ENCODE peak calls at places on chromosomes 7 and 10, in four cellular contexts. Y, X, P and C are unnamed samples.

GRCh38 chr10:84366041-84366440 is 37.7 kb downstream of the CCSER2 start:
- DNase-seq in Y (no peak), X (no peak), P (no peak), C (no peak)

GRCh38 chr7:101319401-101319800 is 2.2 kb downstream of the IFT22 start:
- DNase-seq in Y (no peak), X (no peak), P (no peak), C (no peak)

GRCh38 chr10:56880541-56880940 is 519.5 kb upstream of the ZWINT start:
- DNase-seq in Y (no peak), X (no peak), P (no peak), C (no peak)

GRCh38 chr10:110822708-110823291 is 48.9 kb upstream of the PDCD4 start:
- DNase-seq in Y (no peak), X (no peak), P (no peak), C (no peak)

GRCh38 chr7:130943336-130943901 is 209.4 kb upstream of the KLF14 start:
- DNase-seq in Y (no peak), X (no peak), P (peak; percentile 67), C (no peak)

GRCh38 chr7:130896051-130896881 is 162.3 kb upstream of the KLF14 start:
- DNase-seq in Y (no peak), X (no peak), P (peak; percentile 61), C (no peak)

GRCh38 chr10:110485541-110485940 is 12.2 kb upstream of the DUSP5 start:
- DNase-seq in Y (no peak), X (no peak), P (no peak), C (no peak)

GRCh38 chr7:44846816-44847508 is 925 bp downstream of the H2AZ2 start:
- DNase-seq in Y (no peak), X (no peak), P (no peak), C (no peak)

GRCh38 chr7:138352570-138353461 is 107.2 kb upstream of the TRIM24 start:
- DNase-seq in Y (no peak), X (no peak), P (peak; percentile 99), C (no peak)

GRCh38 chr10:26488344-26488743 is 50.2 kb downstream of the APBB1IP start:
- DNase-seq in Y (no peak), X (no peak), P (no peak), C (no peak)

GRCh38 chr10:48557511-48558123 is 47.3 kb downstream of the ARHGAP22 start:
- DNase-seq in Y (no peak), X (no peak), P (no peak), C (no peak)

GRCh38 chr10:63206576-63206975 is 73.4 kb downstream of the NRBF2 start:
- DNase-seq in Y (no peak), X (no peak), P (no peak), C (no peak)

GRCh38 chr7:138834583-138834982 is 36.6 kb upstream of the ATP6V0A4 start:
- DNase-seq in Y (no peak), X (no peak), P (no peak), C (no peak)

GRCh38 chr7:156612930-156613329 is 27.6 kb upstream of the RNF32 start:
- DNase-seq in Y (no peak), X (no peak), P (no peak), C (no peak)

GRCh38 chr7:142485617-142486226 is 227.9 kb upstream of the PRSS58 start:
- DNase-seq in Y (no peak), X (no peak), P (peak; percentile 57), C (no peak)

GRCh38 chr10:43857206-43857952 is 208.7 kb upstream of the ZNF32 start:
- DNase-seq in Y (no peak), X (no peak), P (no peak), C (no peak)

GRCh38 chr7:150513758-150514157 is 914 bp upstream of the GIMAP7 start:
- DNase-seq in Y (no peak), X (no peak), P (no peak), C (no peak)
- TF ChIP-seq CTCF in Y (no peak), X (no peak), P (no peak), C (no peak)

GRCh38 chr7:24472093-24472492 is 101.2 kb upstream of the PALS2 start:
- DNase-seq in Y (no peak), X (no peak), P (no peak), C (no peak)

GRCh38 chr7:24476227-24476626 is 97.0 kb upstream of the PALS2 start:
- DNase-seq in Y (no peak), X (no peak), P (no peak), C (no peak)

GRCh38 chr7:24477807-24478655 is 95.2 kb upstream of the PALS2 start:
- DNase-seq in Y (no peak), X (no peak), P (peak; percentile 56), C (no peak)

GRCh38 chr7:24477376-24477775 is 95.9 kb upstream of the PALS2 start:
- DNase-seq in Y (no peak), X (no peak), P (no peak), C (no peak)

GRCh38 chr7:24475573-24475972 is 97.7 kb upstream of the PALS2 start:
- DNase-seq in Y (no peak), X (no peak), P (no peak), C (no peak)
- TF ChIP-seq CTCF in Y (no peak), X (no peak), P (no peak), C (no peak)

DNA sequence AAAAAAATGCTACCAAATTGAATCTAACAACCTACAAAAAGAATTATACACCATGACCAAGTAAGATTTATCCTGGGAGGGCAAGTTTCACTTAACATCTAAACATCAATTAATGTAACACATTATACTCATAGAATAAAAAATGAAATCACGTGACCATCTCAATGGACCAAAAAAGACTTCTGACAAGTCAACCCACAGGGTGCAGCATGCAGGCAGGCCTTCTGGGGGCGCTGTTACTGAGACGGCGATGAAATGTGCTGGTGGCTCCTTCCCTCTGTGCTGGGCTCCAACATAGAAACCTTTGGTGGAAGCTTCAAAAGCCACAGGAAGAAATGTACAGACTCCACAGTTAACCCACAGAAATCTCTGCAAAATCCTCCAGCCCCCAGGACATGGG is 103.1 kb downstream of the INHBA start:
- DNase-seq in Y (no peak), X (no peak), P (no peak), C (no peak)
- TF ChIP-seq CTCF in Y (no peak), X (no peak), P (no peak), C (no peak)

GRCh38 chr7:151518105-151518780 is 1.5 kb downstream of the RHEB start:
- DNase-seq in Y (no peak), X (peak; percentile 54), P (peak; percentile 69), C (peak; percentile 49)
- TF ChIP-seq CTCF in Y (no peak), X (no peak), P (no peak), C (no peak)

GRCh38 chr10:6579193-6579903 is 728 bp downstream of the PRKCQ start:
- DNase-seq in Y (no peak), X (no peak), P (peak; percentile 56), C (no peak)

GRCh38 chr10:6578221-6579192 is 1.6 kb downstream of the PRKCQ start:
- DNase-seq in Y (no peak), X (no peak), P (peak; percentile 34), C (no peak)

GRCh38 chr10:6580279-6581029 is 378 bp upstream of the PRKCQ start:
- DNase-seq in Y (no peak), X (peak; percentile 62), P (peak; percentile 87), C (peak; percentile 87)

GRCh38 chr10:6581750-6582697 is 1.9 kb upstream of the PRKCQ start:
- DNase-seq in Y (no peak), X (no peak), P (peak; percentile 77), C (no peak)

GRCh38 chr10:6579904-6580278 is at the start of gene PRKCQ:
- DNase-seq in Y (no peak), X (no peak), P (no peak), C (no peak)
- TF ChIP-seq CTCF in Y (no peak), X (no peak), P (no peak), C (no peak)

GRCh38 chr7:32900415-32900814 is 8.9 kb upstream of the KBTBD2 start:
- DNase-seq in Y (no peak), X (no peak), P (no peak), C (no peak)

GRCh38 chr7:32910195-32910594 is 18.6 kb upstream of the KBTBD2 start:
- DNase-seq in Y (no peak), X (no peak), P (no peak), C (no peak)

GRCh38 chr7:32901629-32902028 is 10.1 kb upstream of the KBTBD2 start:
- DNase-seq in Y (no peak), X (no peak), P (no peak), C (no peak)

DNA sequence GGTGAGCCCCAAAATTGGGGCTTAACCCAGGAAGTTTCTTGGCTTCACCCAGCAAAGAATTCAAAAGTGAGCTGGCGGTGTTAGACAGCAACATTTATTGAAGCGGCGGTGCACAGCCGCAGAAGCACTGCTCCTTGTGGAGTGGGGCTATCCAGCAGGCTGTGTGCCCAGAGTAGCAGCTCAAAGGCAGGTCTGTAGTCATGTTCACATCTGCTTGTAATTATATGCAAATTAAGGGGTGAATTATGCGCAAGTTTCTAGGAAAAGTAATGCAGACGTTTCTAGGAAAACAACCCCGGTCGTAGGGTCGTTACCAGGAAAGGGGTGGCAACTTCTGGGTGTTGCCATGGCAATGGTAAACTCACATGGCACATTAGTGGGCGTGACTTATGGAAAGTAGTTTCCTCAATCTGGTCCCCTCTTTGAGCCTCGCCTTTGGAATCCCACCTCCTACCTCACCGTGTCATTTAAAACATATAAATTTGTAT is 13.7 kb upstream of the KBTBD2 start:
- DNase-seq in Y (peak; percentile 2), X (no peak), P (peak; percentile 98), C (peak; percentile 23)
- TF ChIP-seq CTCF in Y (no peak), X (no peak), P (peak; percentile 20), C (no peak)

GRCh38 chr10:49781247-49781646 is 19.1 kb upstream of the OGDHL start:
- DNase-seq in Y (no peak), X (no peak), P (no peak), C (no peak)

GRCh38 chr10:49784631-49785030 is 22.5 kb upstream of the OGDHL start:
- DNase-seq in Y (no peak), X (no peak), P (no peak), C (no peak)

GRCh38 chr10:49778197-49778596 is 16.1 kb upstream of the OGDHL start:
- DNase-seq in Y (no peak), X (no peak), P (no peak), C (no peak)

GRCh38 chr10:49783645-49784044 is 21.5 kb upstream of the OGDHL start:
- DNase-seq in Y (no peak), X (no peak), P (no peak), C (no peak)
- TF ChIP-seq CTCF in Y (no peak), X (no peak), P (no peak), C (no peak)

DNA sequence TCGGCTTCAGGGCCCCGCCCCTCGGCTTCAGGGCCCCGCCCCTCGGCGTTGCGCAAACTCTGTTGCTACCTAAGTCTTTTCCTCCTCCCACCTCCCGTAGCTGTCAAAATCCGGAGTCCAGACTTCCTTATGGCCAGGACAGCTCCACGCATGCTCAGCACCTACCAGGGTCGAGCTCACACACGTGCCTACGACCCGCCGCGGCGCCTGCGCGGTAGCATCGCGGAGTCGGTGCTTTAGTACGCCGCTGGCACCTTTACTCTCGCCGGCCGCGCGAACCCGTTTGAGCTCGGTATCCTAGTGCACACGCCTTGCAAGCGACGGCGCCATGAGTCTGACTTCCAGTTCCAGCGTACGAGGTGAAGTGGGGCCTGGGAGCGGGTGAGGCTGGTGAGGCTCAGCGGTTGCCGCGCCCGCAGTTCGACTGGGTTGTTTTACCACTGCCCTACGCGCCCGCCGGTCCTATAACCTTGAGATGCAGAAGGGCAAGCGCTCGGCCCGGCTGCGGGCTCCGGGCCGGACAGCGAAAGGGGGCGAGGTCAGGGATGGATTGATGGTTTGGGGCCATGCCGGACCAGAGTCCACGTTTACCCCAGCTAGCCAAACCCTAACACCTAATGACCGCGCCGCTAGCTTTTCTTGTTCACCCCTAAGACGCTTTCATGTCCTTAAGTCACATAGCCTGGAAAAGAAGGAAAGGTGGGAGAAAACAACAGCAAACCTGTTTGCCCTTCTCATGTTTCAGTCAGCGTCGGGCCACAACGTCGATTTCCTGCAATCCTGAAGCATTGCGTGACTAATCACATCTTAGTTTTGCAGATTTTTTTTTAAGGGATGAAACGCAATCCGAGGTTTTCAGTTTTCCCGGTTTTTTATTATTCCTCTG is at the start of gene CISD1:
- DNase-seq in Y (peak; percentile 89), X (peak; percentile 96), P (peak; percentile 99), C (peak; percentile 82)
- TF ChIP-seq CTCF in Y (peak; percentile 5), X (no peak), P (no peak), C (no peak)